ENCODE peak calls at places on chromosomes 6 and 20, in eight cellular contexts. Z, L, S, V, K, D, I and O are unnamed samples.

GRCh38 chr6:157557541-157557940 is 176.6 kb downstream of the ZDHHC14 start:
- DNase-seq in Z (no peak), L (no peak), S (no peak), V (no peak), K (no peak), D (peak), I (no peak), O (peak)

GRCh38 chr6:71194730-71195129 is 93.9 kb upstream of the OGFRL1 start:
- DNase-seq in Z (peak), L (peak), S (no peak), V (peak), K (peak), D (no peak), I (no peak), O (no peak)

GRCh38 chr20:38001173-38001875 is 31.9 kb downstream of the TTI1 start:
- DNase-seq in Z (no peak), L (peak), S (no peak), V (peak), K (peak), D (no peak), I (no peak), O (no peak)

GRCh38 chr6:3326179-3326971 is 67.6 kb downstream of the PSMG4 start:
- DNase-seq in Z (no peak), L (peak), S (no peak), V (no peak), K (no peak), D (no peak), I (no peak), O (no peak)

GRCh38 chr6:12941422-12941821 is 224.9 kb downstream of the PHACTR1 start:
- DNase-seq in Z (no peak), L (peak), S (no peak), V (peak), K (no peak), D (no peak), I (no peak), O (no peak)

GRCh38 chr20:41631826-41632225 is 13.6 kb upstream of the CHD6 start:
- DNase-seq in Z (no peak), L (peak), S (no peak), V (peak), K (peak), D (no peak), I (no peak), O (no peak)

GRCh38 chr6:20243288-20243687 is 31.0 kb upstream of the MBOAT1 start:
- DNase-seq in Z (no peak), L (no peak), S (no peak), V (no peak), K (no peak), D (no peak), I (no peak), O (no peak)

GRCh38 chr6:134997133-134997841 is 47.4 kb upstream of the ALDH8A1 start:
- DNase-seq in Z (no peak), L (no peak), S (no peak), V (no peak), K (no peak), D (no peak), I (no peak), O (no peak)

GRCh38 chr6:53014034-53014433 is 18.9 kb upstream of the GSTA4 start:
- DNase-seq in Z (no peak), L (no peak), S (no peak), V (peak), K (no peak), D (no peak), I (no peak), O (no peak)

GRCh38 chr20:47297746-47298145 is 58.8 kb downstream of the ZMYND8 start:
- DNase-seq in Z (no peak), L (no peak), S (no peak), V (no peak), K (no peak), D (no peak), I (no peak), O (no peak)

GRCh38 chr6:36788768-36789167 is 50.5 kb downstream of the CPNE5 start:
- DNase-seq in Z (no peak), L (peak), S (no peak), V (peak), K (no peak), D (no peak), I (no peak), O (no peak)

GRCh38 chr6:38688579-38689087 is 14.3 kb downstream of the GLO1 start:
- DNase-seq in Z (no peak), L (no peak), S (no peak), V (no peak), K (no peak), D (peak), I (peak), O (peak)

GRCh38 chr20:37534401-37535157 is 6.9 kb upstream of the BLCAP start:
- DNase-seq in Z (no peak), L (peak), S (peak), V (peak), K (peak), D (peak), I (peak), O (peak)

GRCh38 chr6:140779991-140780596 is 1352.6 kb upstream of the GJE1 start:
- DNase-seq in Z (no peak), L (no peak), S (no peak), V (no peak), K (no peak), D (no peak), I (no peak), O (no peak)

GRCh38 chr20:3710703-3711417 is 1.5 kb downstream of the SIGLEC1 start:
- DNase-seq in Z (no peak), L (no peak), S (peak), V (peak), K (peak), D (peak), I (peak), O (peak)

GRCh38 chr20:36773123-36773547 is 428 bp downstream of the DSN1 start:
- DNase-seq in Z (no peak), L (no peak), S (no peak), V (peak), K (no peak), D (no peak), I (peak), O (no peak)

GRCh38 chr20:51732454-51732791 is 35.8 kb downstream of the ATP9A start:
- DNase-seq in Z (no peak), L (peak), S (no peak), V (peak), K (no peak), D (no peak), I (no peak), O (no peak)

GRCh38 chr6:131628726-131629125 is 684 bp upstream of the MED23 start:
- DNase-seq in Z (no peak), L (no peak), S (no peak), V (no peak), K (no peak), D (no peak), I (no peak), O (no peak)

GRCh38 chr6:109382576-109383437 is 540 bp upstream of the CD164 start:
- DNase-seq in Z (peak), L (peak), S (peak), V (peak), K (peak), D (peak), I (peak), O (peak)
- TF ChIP-seq CTCF in Z (peak), L (peak), S (peak), V (peak), K (peak), D (peak), I (peak), O (peak)

DNA sequence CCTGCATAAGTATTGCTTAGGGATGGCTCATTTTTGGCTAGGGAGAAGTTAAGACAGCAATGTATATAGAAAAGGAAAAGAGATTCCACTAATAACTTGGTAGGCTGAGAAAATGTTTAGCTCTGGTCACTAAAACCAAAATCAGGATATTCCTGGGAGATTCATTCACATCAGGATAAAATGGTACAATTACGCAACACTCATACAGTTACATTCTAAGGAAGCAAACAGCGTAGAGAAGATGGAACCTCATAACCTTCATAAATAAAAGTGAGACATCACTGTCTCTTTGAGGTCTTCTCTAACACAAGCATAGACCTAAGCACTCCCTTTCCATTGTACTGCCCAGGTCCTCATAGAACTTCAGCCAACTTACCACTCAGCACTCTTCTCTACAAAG is 295.7 kb upstream of the RUNX2 start:
- DNase-seq in Z (no peak), L (no peak), S (no peak), V (no peak), K (no peak), D (no peak), I (no peak), O (no peak)
- TF ChIP-seq CTCF in Z (no peak), L (no peak), S (no peak), V (no peak), K (no peak), D (no peak), I (no peak), O (no peak)

GRCh38 chr6:168043848-168044415 is 35.1 kb downstream of the FRMD1 start:
- DNase-seq in Z (no peak), L (no peak), S (no peak), V (no peak), K (no peak), D (no peak), I (no peak), O (no peak)

GRCh38 chr6:168046696-168047095 is 32.3 kb downstream of the FRMD1 start:
- DNase-seq in Z (no peak), L (no peak), S (no peak), V (no peak), K (no peak), D (no peak), I (no peak), O (no peak)

GRCh38 chr6:168045141-168045691 is 33.8 kb downstream of the FRMD1 start:
- DNase-seq in Z (no peak), L (no peak), S (no peak), V (no peak), K (no peak), D (no peak), I (no peak), O (no peak)

GRCh38 chr6:168044521-168045130 is 34.4 kb downstream of the FRMD1 start:
- DNase-seq in Z (no peak), L (no peak), S (no peak), V (no peak), K (no peak), D (no peak), I (no peak), O (no peak)

GRCh38 chr6:168045706-168046620 is 33.0 kb downstream of the FRMD1 start:
- DNase-seq in Z (no peak), L (no peak), S (no peak), V (peak), K (no peak), D (no peak), I (no peak), O (no peak)
- TF ChIP-seq CTCF in Z (no peak), L (no peak), S (no peak), V (no peak), K (no peak), D (no peak), I (no peak), O (no peak)

GRCh38 chr6:144264270-144265060 is 20.7 kb upstream of the UTRN start:
- DNase-seq in Z (peak), L (peak), S (no peak), V (peak), K (peak), D (no peak), I (no peak), O (no peak)

GRCh38 chr6:144263786-144264185 is 21.3 kb upstream of the UTRN start:
- DNase-seq in Z (no peak), L (peak), S (no peak), V (peak), K (peak), D (no peak), I (no peak), O (no peak)

GRCh38 chr6:144265061-144265357 is 20.1 kb upstream of the UTRN start:
- DNase-seq in Z (no peak), L (peak), S (no peak), V (peak), K (peak), D (no peak), I (no peak), O (no peak)

GRCh38 chr6:144265390-144265789 is 19.7 kb upstream of the UTRN start:
- DNase-seq in Z (no peak), L (peak), S (no peak), V (peak), K (peak), D (peak), I (no peak), O (peak)

GRCh38 chr6:144262470-144263369 is 22.4 kb upstream of the UTRN start:
- DNase-seq in Z (no peak), L (no peak), S (no peak), V (no peak), K (no peak), D (no peak), I (peak), O (no peak)
- TF ChIP-seq CTCF in Z (no peak), L (no peak), S (no peak), V (no peak), K (no peak), D (no peak), I (no peak), O (no peak)

GRCh38 chr20:12965212-12965879 is 43.4 kb upstream of the SPTLC3 start:
- DNase-seq in Z (no peak), L (no peak), S (no peak), V (no peak), K (no peak), D (no peak), I (no peak), O (no peak)

GRCh38 chr20:12967932-12968331 is 40.8 kb upstream of the SPTLC3 start:
- DNase-seq in Z (no peak), L (no peak), S (no peak), V (no peak), K (no peak), D (no peak), I (no peak), O (no peak)

GRCh38 chr20:12963456-12963855 is 45.3 kb upstream of the SPTLC3 start:
- DNase-seq in Z (no peak), L (no peak), S (no peak), V (no peak), K (no peak), D (no peak), I (no peak), O (no peak)

GRCh38 chr20:12966468-12967085 is 42.2 kb upstream of the SPTLC3 start:
- DNase-seq in Z (peak), L (peak), S (no peak), V (peak), K (peak), D (no peak), I (no peak), O (no peak)

GRCh38 chr20:12965880-12966270 is 42.9 kb upstream of the SPTLC3 start:
- DNase-seq in Z (no peak), L (no peak), S (peak), V (no peak), K (no peak), D (no peak), I (no peak), O (no peak)
- TF ChIP-seq CTCF in Z (no peak), L (no peak), S (no peak), V (no peak), K (no peak), D (no peak), I (no peak), O (no peak)

GRCh38 chr20:11098888-11099287 is 425.1 kb upstream of the JAG1 start:
- DNase-seq in Z (no peak), L (no peak), S (no peak), V (no peak), K (no peak), D (no peak), I (no peak), O (no peak)
- TF ChIP-seq CTCF in Z (peak), L (no peak), S (no peak), V (no peak), K (peak), D (no peak), I (no peak), O (no peak)

GRCh38 chr6:117480651-117481050 is 1.8 kb upstream of the DCBLD1 start:
- DNase-seq in Z (no peak), L (no peak), S (no peak), V (no peak), K (no peak), D (no peak), I (no peak), O (no peak)

GRCh38 chr6:117481278-117481925 is 1.1 kb upstream of the DCBLD1 start:
- DNase-seq in Z (no peak), L (no peak), S (no peak), V (no peak), K (no peak), D (no peak), I (no peak), O (peak)

GRCh38 chr6:117478853-117479231 is 3.6 kb upstream of the DCBLD1 start:
- DNase-seq in Z (no peak), L (no peak), S (no peak), V (no peak), K (no peak), D (no peak), I (no peak), O (no peak)

GRCh38 chr6:117481926-117482239 is 591 bp upstream of the DCBLD1 start:
- DNase-seq in Z (no peak), L (no peak), S (no peak), V (no peak), K (no peak), D (no peak), I (no peak), O (peak)

GRCh38 chr6:117477988-117478852 is 4.3 kb upstream of the DCBLD1 start:
- DNase-seq in Z (no peak), L (no peak), S (no peak), V (no peak), K (no peak), D (peak), I (peak), O (peak)
- TF ChIP-seq CTCF in Z (no peak), L (no peak), S (peak), V (no peak), K (peak), D (peak), I (peak), O (peak)

GRCh38 chr6:28496099-28496779 is 19.4 kb downstream of the GPX6 start:
- DNase-seq in Z (no peak), L (no peak), S (no peak), V (peak), K (no peak), D (no peak), I (no peak), O (no peak)
- TF ChIP-seq CTCF in Z (peak), L (peak), S (peak), V (peak), K (no peak), D (peak), I (no peak), O (peak)

GRCh38 chr20:63454729-63455567 is 17.5 kb downstream of the KCNQ2 start:
- DNase-seq in Z (no peak), L (no peak), S (peak), V (peak), K (no peak), D (no peak), I (no peak), O (no peak)

GRCh38 chr20:63458170-63459069 is 14.0 kb downstream of the KCNQ2 start:
- DNase-seq in Z (no peak), L (no peak), S (no peak), V (no peak), K (no peak), D (no peak), I (no peak), O (no peak)

GRCh38 chr20:63455568-63455859 is 16.9 kb downstream of the KCNQ2 start:
- DNase-seq in Z (no peak), L (no peak), S (no peak), V (no peak), K (no peak), D (no peak), I (no peak), O (no peak)

GRCh38 chr20:63457737-63458136 is 14.7 kb downstream of the KCNQ2 start:
- DNase-seq in Z (peak), L (no peak), S (no peak), V (peak), K (peak), D (no peak), I (peak), O (no peak)

GRCh38 chr20:63456429-63457284 is 15.8 kb downstream of the KCNQ2 start:
- DNase-seq in Z (no peak), L (no peak), S (no peak), V (peak), K (no peak), D (no peak), I (no peak), O (no peak)
- TF ChIP-seq CTCF in Z (no peak), L (no peak), S (no peak), V (no peak), K (no peak), D (no peak), I (no peak), O (no peak)

GRCh38 chr6:160041608-160042007 is 72.7 kb downstream of the IGF2R start:
- DNase-seq in Z (no peak), L (peak), S (no peak), V (peak), K (peak), D (no peak), I (no peak), O (no peak)
- TF ChIP-seq CTCF in Z (no peak), L (peak), S (no peak), V (peak), K (peak), D (no peak), I (no peak), O (no peak)